ENCODE peak calls at places on chromosomes 2 and 18, in six cellular contexts. V, I, J, N, K and R are unnamed samples.

GRCh38 chr18:9321709-9322108 is 12.9 kb upstream of the TWSG1 start:
- DNase-seq in I (no peak), K (no peak), J (no peak), N (no peak), V (no peak), R (no peak)

GRCh38 chr2:219987830-219988229 is 360.4 kb downstream of the SLC4A3 start:
- DNase-seq in K (no peak), I (peak), J (no peak), V (peak), N (peak), R (no peak)

GRCh38 chr2:203740741-203741363 is 34.4 kb downstream of the CD28 start:
- DNase-seq in V (no peak), I (peak), N (peak), K (no peak), J (no peak), R (no peak)

GRCh38 chr2:203650860-203651613 is 55.4 kb upstream of the CD28 start:
- DNase-seq in K (no peak), V (peak), N (peak), J (no peak), I (peak), R (no peak)

GRCh38 chr18:24055878-24056277 is 41.3 kb downstream of the TTC39C start:
- DNase-seq in N (peak), I (no peak), K (no peak), J (no peak), V (no peak), R (no peak)

GRCh38 chr2:62473428-62473827 is 32.6 kb downstream of the TMEM17 start:
- DNase-seq in I (no peak), V (no peak), J (no peak), K (no peak), N (no peak), R (no peak)

GRCh38 chr2:99977947-99978346 is 164.4 kb downstream of the AFF3 start:
- DNase-seq in V (no peak), J (no peak), N (peak), K (no peak), I (no peak), R (no peak)

GRCh38 chr2:40872580-40872979 is 420.7 kb upstream of the SLC8A1 start:
- DNase-seq in J (no peak), K (no peak), V (no peak), I (no peak), N (no peak), R (no peak)

GRCh38 chr2:133561045-133561852 is 7.0 kb downstream of the NCKAP5 start:
- DNase-seq in N (peak), J (no peak), I (peak), V (peak), K (no peak), R (peak)

GRCh38 chr2:8431446-8432125 is 250.3 kb upstream of the ID2 start:
- DNase-seq in N (peak), I (no peak), V (no peak), J (no peak), K (no peak), R (no peak)

GRCh38 chr2:41912766-41913165 is 135.1 kb upstream of the PKDCC start:
- DNase-seq in V (no peak), J (no peak), N (no peak), K (no peak), I (no peak), R (no peak)